ENCODE peak calls at places on chromosomes 3 and 15, in six cellular contexts. W is brain microvascular endothelial cell, K is fibroblast of villous mesenchyme, N is A673, Y is BJ, G is cardiac muscle cell. H is an unnamed sample.

GRCh38 chr3:29186131-29186599 is 94.7 kb upstream of the RBMS3 start:
- DNase-seq in W (peak), K (peak), N (peak), Y (peak), G (no peak), H (peak)

GRCh38 chr3:129587061-129587460 is 19.4 kb downstream of the PLXND1 start:
- DNase-seq in W (no peak), K (peak), N (no peak), Y (no peak), G (no peak), H (no peak)

GRCh38 chr15:38145671-38146111 is 106.9 kb upstream of the SPRED1 start:
- DNase-seq in W (no peak), K (no peak), N (no peak), Y (no peak), G (no peak), H (no peak)

GRCh38 chr3:32472716-32473115 is 29.9 kb downstream of the CMTM6 start:
- DNase-seq in W (no peak), K (no peak), N (no peak), Y (no peak), G (no peak), H (no peak)

GRCh38 chr15:66876731-66877545 is 174.9 kb downstream of the SMAD6 start:
- DNase-seq in W (no peak), K (no peak), N (no peak), Y (no peak), G (no peak), H (no peak)

GRCh38 chr3:185718736-185719456 is 105.9 kb downstream of the IGF2BP2 start:
- DNase-seq in W (no peak), K (no peak), N (no peak), Y (no peak), G (no peak), H (no peak)

GRCh38 chr3:34998905-34999304 is 640.4 kb upstream of the ARPP21 start:
- DNase-seq in W (no peak), K (no peak), N (peak), Y (no peak), G (no peak), H (peak)

GRCh38 chr15:87419341-87419740 is 837.2 kb downstream of the NTRK3 start:
- DNase-seq in W (no peak), K (no peak), N (no peak), Y (no peak), G (no peak), H (no peak)

GRCh38 chr15:85615930-85616329 is 178.8 kb downstream of the KLHL25 start:
- DNase-seq in W (no peak), K (peak), N (peak), Y (no peak), G (peak), H (no peak)

GRCh38 chr15:80694624-80695098 is 449 bp upstream of the ABHD17C start:
- DNase-seq in W (peak), K (no peak), N (peak), Y (no peak), G (peak), H (no peak)

GRCh38 chr15:83012038-83012490 is 625 bp upstream of the C15orf40 start:
- DNase-seq in W (no peak), K (peak), N (peak), Y (no peak), G (no peak), H (no peak)

GRCh38 chr3:72459588-72459987 is 388.7 kb downstream of the SHQ1 start:
- DNase-seq in W (no peak), K (no peak), N (no peak), Y (no peak), G (no peak), H (no peak)

GRCh38 chr3:127389415-127389814 is 101.6 kb upstream of the PRR20G start:
- DNase-seq in W (peak), K (no peak), N (no peak), Y (no peak), G (no peak), H (no peak)

GRCh38 chr3:181712505-181713299 is 977 bp downstream of the SOX2 start:
- DNase-seq in W (no peak), K (no peak), N (peak), Y (no peak), G (no peak), H (no peak)

DNA sequence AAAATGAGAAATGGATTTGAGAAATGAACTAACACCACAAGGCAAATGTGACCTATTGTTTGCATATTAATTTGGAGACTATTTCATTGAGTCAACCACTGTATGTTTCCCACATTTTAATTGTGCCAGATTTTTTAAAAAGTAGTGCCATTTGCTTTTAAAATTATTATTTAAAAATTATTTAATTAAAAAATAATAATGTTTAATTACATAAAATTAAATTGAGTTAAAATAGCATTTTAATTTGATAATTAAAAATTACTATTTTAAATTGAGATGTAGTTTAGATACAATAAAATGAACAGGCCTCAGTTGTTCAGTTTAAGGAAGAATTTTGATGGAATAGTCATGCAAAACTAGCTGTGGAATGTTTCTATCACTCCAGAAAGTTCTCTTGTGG is 62.7 kb upstream of the GATM start:
- DNase-seq in W (no peak), K (no peak), N (no peak), Y (no peak), G (no peak), H (no peak)
- H3K4me3 ChIP-seq in W (no peak), K (no peak), N (no peak), Y (no peak), G (no peak), H (no peak)

DNA sequence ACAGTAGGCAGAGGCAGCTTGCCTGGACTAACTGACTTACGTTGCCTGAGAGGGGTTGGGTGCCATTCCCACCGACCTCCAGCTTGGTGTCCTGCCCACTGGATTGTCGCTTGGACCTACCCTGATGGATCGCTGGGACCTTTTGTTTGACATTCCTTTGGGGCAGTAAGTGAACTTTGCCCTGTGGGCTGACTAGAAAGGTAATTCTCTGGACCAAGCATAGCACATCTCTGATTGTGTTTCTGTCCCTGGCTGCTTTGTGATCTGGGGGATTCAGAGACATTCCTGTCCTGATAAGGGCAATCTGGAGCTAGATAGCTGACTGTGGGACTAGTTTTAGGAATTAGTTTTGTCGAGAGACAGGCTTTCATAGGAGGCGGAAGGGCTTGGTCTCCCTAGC is 19.5 kb upstream of the IFT57 start:
- DNase-seq in W (no peak), K (no peak), N (no peak), Y (no peak), G (no peak), H (no peak)
- TF ChIP-seq CTCF in W (no peak), K (no peak), N (no peak), Y (no peak), G (no peak), H (no peak)

GRCh38 chr3:48069339-48069738 is 53.1 kb upstream of the MAP4 start:
- DNase-seq in W (no peak), K (peak), N (no peak), Y (no peak), G (no peak), H (no peak)
- H3K4me3 ChIP-seq in W (no peak), K (no peak), N (no peak), Y (no peak), G (no peak), H (no peak)

GRCh38 chr3:81643721-81644120 is 117.7 kb downstream of the GBE1 start:
- DNase-seq in W (peak), K (peak), N (peak), Y (no peak), G (peak), H (no peak)
- TF ChIP-seq CTCF in W (peak), K (peak), N (peak), Y (peak), G (peak), H (peak)